ENCODE peak calls at places on chromosomes 12 and 14, in ten cellular contexts. F is left ventricle myocardium inferior, E is left lung, V is heart right ventricle, R is body of pancreas, G is heart left ventricle, D is uterus, J is SJSA1, B is mammary epithelial cell, I is psoas muscle. Y is an unnamed sample. For H3K36me3, the result is how much of the 10 kb centered on the place peaks cover.

GRCh38 chr12:66942741-66943465 is 264.0 kb upstream of the GRIP1 start:
- DNase-seq in E (no peak), J (no peak), G (no peak), D (no peak), I (no peak), B (no peak), R (no peak), V (no peak), F (no peak), Y (no peak)

GRCh38 chr14:33210304-33210703 is 271.6 kb downstream of the NPAS3 start:
- DNase-seq in J (no peak), G (no peak), B (no peak), I (no peak), E (no peak), R (no peak), F (no peak), D (no peak), V (no peak), Y (no peak)

GRCh38 chr12:50283230-50283923 is at the start of gene LIMA1:
- DNase-seq in D (peak), I (peak), J (peak), R (peak), F (peak), G (peak), E (peak), V (peak), B (peak), Y (peak)

GRCh38 chr14:36866867-36867266 is 205.2 kb downstream of the PAX9 start:
- DNase-seq in B (no peak), J (no peak), E (no peak), D (no peak), R (no peak), F (no peak), G (no peak), V (no peak), I (no peak), Y (no peak)

GRCh38 chr12:65278576-65279386 is at the start of gene MSRB3:
- DNase-seq in J (peak), F (peak), E (peak), B (peak), R (peak), V (peak), I (peak), D (peak), G (peak), Y (peak)

GRCh38 chr12:106446429-106447092 is 89.0 kb downstream of the POLR3B start:
- DNase-seq in J (no peak), I (no peak), V (no peak), E (no peak), B (no peak), F (no peak), D (no peak), G (no peak), R (no peak), Y (no peak)

GRCh38 chr14:84482256-84483071 is 1047.5 kb upstream of the FLRT2 start:
- DNase-seq in R (no peak), E (no peak), V (no peak), F (no peak), I (no peak), G (no peak), B (no peak), J (peak), D (no peak), Y (no peak)

GRCh38 chr14:32588448-32589320 is 259.6 kb downstream of the AKAP6 start:
- DNase-seq in F (no peak), J (no peak), R (peak), B (peak), D (no peak), E (no peak), G (no peak), V (no peak), I (no peak), Y (no peak)

GRCh38 chr12:71688961-71689570 is 3.2 kb downstream of the TMEM19 start:
- DNase-seq in J (no peak), I (no peak), G (no peak), V (no peak), F (no peak), E (no peak), D (no peak), B (no peak), R (no peak), Y (no peak)

GRCh38 chr14:21868442-21869046 is 194.9 kb upstream of the OR4E1 start:
- DNase-seq in E (no peak), D (no peak), R (peak), B (peak), I (no peak), F (no peak), G (no peak), V (peak), J (peak), Y (no peak)

GRCh38 chr14:90421621-90422020 is 24.8 kb downstream of the CALM1 start:
- DNase-seq in R (no peak), E (no peak), V (no peak), D (no peak), G (no peak), B (no peak), J (no peak), I (no peak), F (no peak), Y (no peak)

GRCh38 chr14:72929316-72930080 is 3.2 kb downstream of the DCAF4 start:
- DNase-seq in J (no peak), B (no peak), E (no peak), G (no peak), D (no peak), R (no peak), V (no peak), I (no peak), F (no peak), Y (no peak)

GRCh38 chr12:54300732-54301427 is at the start of gene NFE2:
- DNase-seq in F (peak), V (no peak), R (peak), G (peak), B (peak), J (no peak), I (peak), E (peak), D (no peak), Y (no peak)

GRCh38 chr12:6644903-6645302 is 2.3 kb downstream of the ACRBP start:
- DNase-seq in F (no peak), R (no peak), D (peak), E (no peak), B (no peak), G (no peak), V (peak), I (no peak), J (no peak), Y (no peak)

GRCh38 chr12:21073822-21074460 is 57.1 kb upstream of the SLCO1B1 start:
- DNase-seq in E (no peak), D (no peak), J (no peak), G (no peak), F (no peak), V (no peak), B (peak), R (no peak), I (no peak), Y (no peak)

DNA sequence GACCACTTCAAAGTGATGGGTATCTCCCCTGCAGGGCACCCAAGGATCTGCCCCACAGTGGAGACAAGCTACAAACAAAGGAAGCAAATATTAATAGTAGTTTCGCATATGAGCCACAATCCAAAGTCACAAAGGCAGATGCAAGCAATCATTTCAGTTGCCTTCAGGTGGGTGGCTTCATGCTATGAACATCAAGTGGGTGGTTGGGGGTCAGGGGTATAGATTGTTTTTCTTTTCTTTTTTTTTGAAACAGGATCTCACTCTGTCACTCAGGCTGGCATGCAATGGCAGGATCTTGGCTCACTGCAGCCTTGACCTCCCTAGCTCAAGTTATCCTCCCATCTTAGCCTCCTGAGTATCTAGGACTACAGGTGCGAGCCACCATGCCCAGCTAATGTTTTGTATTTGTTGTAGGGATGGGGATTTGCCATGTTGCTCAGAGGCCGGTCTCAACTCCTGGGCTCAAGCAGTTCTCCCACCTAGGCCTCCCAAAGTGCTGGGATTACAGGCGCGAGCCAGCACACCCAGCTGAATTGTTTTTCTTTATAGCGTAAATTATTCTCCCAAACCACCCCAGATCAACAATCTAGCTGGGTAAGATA is 13.4 kb upstream of the NT5DC3 start:
- DNase-seq in B (no peak), I (no peak), F (no peak), G (no peak), E (no peak), R (no peak), J (no peak), D (no peak), V (no peak), Y (no peak)
- H3K27ac ChIP-seq in B (no peak), I (no peak), F (no peak), G (no peak), E (no peak), R (no peak), J (peak), D (peak), V (no peak), Y (no peak)

GRCh38 chr14:95436348-95436747 is 80.1 kb downstream of the SYNE3 start:
- DNase-seq in B (no peak), E (no peak), G (no peak), I (no peak), F (no peak), D (no peak), V (no peak), R (no peak), J (no peak), Y (no peak)
- H3K36me3 ChIP-seq in B (under half), E (half or more), G (half or more), I (half or more), F (half or more), D (under half), V (under half), R (under half), J (under half), Y (under half)

GRCh38 chr12:52007158-52007921 is 594 bp downstream of the TAMALIN start:
- DNase-seq in D (peak), E (peak), I (peak), F (peak), V (peak), J (no peak), G (peak), R (no peak), B (no peak), Y (no peak)

GRCh38 chr12:52009081-52009751 is 2.5 kb downstream of the TAMALIN start:
- DNase-seq in B (no peak), J (no peak), D (peak), F (no peak), G (no peak), R (no peak), V (no peak), E (no peak), I (no peak), Y (no peak)

GRCh38 chr12:52005903-52006703 is 643 bp upstream of the TAMALIN start:
- DNase-seq in E (peak), G (peak), F (no peak), V (peak), J (no peak), I (peak), B (no peak), R (peak), D (peak), Y (no peak)

GRCh38 chr12:52006726-52007157 is at the start of gene TAMALIN:
- DNase-seq in D (peak), E (peak), B (no peak), I (peak), R (peak), J (peak), V (peak), G (peak), F (peak), Y (no peak)

GRCh38 chr12:52007982-52008510 is 1.3 kb downstream of the TAMALIN start:
- DNase-seq in J (no peak), B (no peak), E (no peak), R (no peak), G (no peak), F (no peak), I (no peak), V (no peak), D (no peak), Y (no peak)
- H3K4me3 ChIP-seq in J (no peak), B (no peak), E (peak), R (no peak), G (peak), F (peak), I (peak), V (peak), D (peak), Y (peak)

GRCh38 chr12:459430-460258 is at the start of gene B4GALNT3:
- DNase-seq in B (peak), D (peak), R (peak), F (peak), V (peak), J (no peak), G (peak), E (peak), I (peak), Y (peak)
- H3K27ac ChIP-seq in B (no peak), D (peak), R (peak), F (peak), V (peak), J (no peak), G (peak), E (no peak), I (no peak), Y (peak)

GRCh38 chr12:105226219-105226618 is 9.8 kb downstream of the APPL2 start:
- DNase-seq in R (peak), V (peak), J (peak), I (peak), E (peak), B (no peak), G (peak), D (peak), F (peak), Y (peak)
- H3K36me3 ChIP-seq in R (under half), V (under half), J (half or more), I (under half), E (under half), B (under half), G (half or more), D (under half), F (under half), Y (under half)